ENCODE peak calls at places on chromosomes 16 and 17, in five cellular contexts. A is IMR-90, X is GM23248, W is neuronal stem cell, C is H9. L is an unnamed sample.
A peak's percentile ranks its signal among the peaks of the same experiment; 100 is the strongest.

GRCh38 chr17:79684132-79684985 is 46.4 kb upstream of the ENPP7 start:
- DNase-seq in X (no peak), W (no peak), C (no peak), A (no peak), L (no peak)

GRCh38 chr16:29014561-29015029 is 29.7 kb downstream of the LAT start:
- DNase-seq in W (no peak), X (no peak), A (no peak), C (no peak), L (no peak)

GRCh38 chr17:78322858-78323455 is 36.9 kb downstream of the SOCS3 start:
- DNase-seq in X (peak; percentile 77), W (no peak), C (no peak), A (no peak), L (no peak)

GRCh38 chr17:64313577-64313976 is 50.5 kb upstream of the TEX2 start:
- DNase-seq in A (no peak), C (no peak), X (no peak), W (no peak), L (no peak)

GRCh38 chr17:41178843-41179616 is 1.0 kb upstream of the KRTAP4-2 start:
- DNase-seq in C (no peak), A (peak; percentile 15), X (peak; percentile 89), W (no peak), L (no peak)

GRCh38 chr17:33012522-33013033 is 20.9 kb downstream of the SPACA3 start:
- DNase-seq in X (peak; percentile 97), C (no peak), A (peak; percentile 98), W (no peak), L (no peak)

GRCh38 chr16:51374346-51374745 is 223.3 kb upstream of the SALL1 start:
- DNase-seq in X (peak; percentile 88), A (peak; percentile 81), W (no peak), C (no peak), L (no peak)

GRCh38 chr17:5587431-5588032 is 3.2 kb upstream of the NLRP1 start:
- DNase-seq in C (no peak), A (peak; percentile 76), W (peak; percentile 83), X (peak; percentile 74), L (peak; percentile 83)

GRCh38 chr17:35254107-35254802 is 11.4 kb downstream of the SLFN5 start:
- DNase-seq in C (no peak), W (no peak), X (peak; percentile 98), A (peak; percentile 97), L (no peak)

GRCh38 chr17:80192268-80192667 is 22.4 kb downstream of the CARD14 start:
- DNase-seq in W (no peak), A (no peak), C (peak; percentile 34), X (no peak), L (no peak)

GRCh38 chr16:57658130-57658877 is 9.8 kb upstream of the ADGRG3 start:
- DNase-seq in W (no peak), X (no peak), C (no peak), A (no peak), L (no peak)

GRCh38 chr16:80084614-80085013 is 456.2 kb upstream of the DYNLRB2 start:
- DNase-seq in X (peak; percentile 66), W (peak; percentile 56), C (peak; percentile 76), A (no peak), L (no peak)

GRCh38 chr16:11084484-11085024 is 140.2 kb downstream of the CLEC16A start:
- DNase-seq in W (no peak), A (peak; percentile 97), C (no peak), X (peak; percentile 88), L (no peak)

GRCh38 chr16:51698647-51699046 is 547.6 kb upstream of the SALL1 start:
- DNase-seq in C (no peak), X (no peak), A (no peak), W (no peak), L (no peak)

GRCh38 chr16:8674413-8675022 is at the start of gene ABAT:
- DNase-seq in W (peak; percentile 81), C (peak; percentile 92), X (peak; percentile 93), A (peak; percentile 69), L (peak; percentile 89)

GRCh38 chr16:49649013-49649785 is 206.7 kb downstream of the ZNF423 start:
- DNase-seq in X (peak; percentile 73), W (no peak), C (no peak), A (no peak), L (no peak)

GRCh38 chr17:50055426-50056216 is at the start of gene ITGA3:
- DNase-seq in C (peak; percentile 97), X (peak; percentile 96), A (peak; percentile 85), W (peak; percentile 81), L (peak; percentile 78)

GRCh38 chr17:50057521-50057991 is 1.6 kb downstream of the ITGA3 start:
- DNase-seq in X (no peak), W (no peak), C (no peak), A (no peak), L (no peak)

GRCh38 chr17:50058296-50058945 is 2.5 kb downstream of the ITGA3 start:
- DNase-seq in A (no peak), W (no peak), X (no peak), C (no peak), L (no peak)

GRCh38 chr17:50056217-50056960 is 479 bp downstream of the ITGA3 start:
- DNase-seq in A (peak; percentile 69), C (peak; percentile 88), W (peak; percentile 76), X (peak; percentile 80), L (peak; percentile 82)

GRCh38 chr17:50056961-50057330 is 1.0 kb downstream of the ITGA3 start:
- DNase-seq in W (no peak), A (peak; percentile 64), X (peak; percentile 78), C (peak; percentile 67), L (no peak)
- H3K27ac ChIP-seq in W (no peak overlapping the region), A (peak overlapping the region; percentile 57), X (peak overlapping the region; percentile 97), C (no peak overlapping the region), L (peak overlapping the region; percentile 67)

DNA sequence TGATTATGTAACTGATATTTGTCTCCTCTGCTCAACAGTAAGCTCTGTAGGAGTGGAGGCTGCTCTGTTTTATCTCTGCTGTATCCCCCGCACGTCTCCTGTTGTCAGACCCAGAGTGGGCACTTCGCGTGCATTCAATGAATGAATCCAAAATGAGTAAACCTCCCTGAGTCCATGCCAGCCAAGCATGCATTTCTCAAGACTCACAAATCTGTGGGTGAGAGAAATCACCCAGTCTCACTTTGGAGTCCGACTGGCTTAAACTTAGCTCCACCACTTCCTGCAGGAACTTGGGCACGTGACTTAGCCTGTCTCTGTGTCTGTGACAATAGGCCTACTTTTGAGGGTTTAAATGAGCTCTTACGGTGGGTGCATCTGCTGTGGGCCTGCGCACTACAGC is 3.7 kb downstream of the PNPO start:
- DNase-seq in A (no peak), W (no peak), C (no peak), X (peak; percentile 44), L (peak; percentile 22)
- H3K4me2 ChIP-seq in A (no peak overlapping the region), W (no peak overlapping the region), C (no peak overlapping the region), X (no peak overlapping the region), L (peak overlapping the region; percentile 38)

DNA sequence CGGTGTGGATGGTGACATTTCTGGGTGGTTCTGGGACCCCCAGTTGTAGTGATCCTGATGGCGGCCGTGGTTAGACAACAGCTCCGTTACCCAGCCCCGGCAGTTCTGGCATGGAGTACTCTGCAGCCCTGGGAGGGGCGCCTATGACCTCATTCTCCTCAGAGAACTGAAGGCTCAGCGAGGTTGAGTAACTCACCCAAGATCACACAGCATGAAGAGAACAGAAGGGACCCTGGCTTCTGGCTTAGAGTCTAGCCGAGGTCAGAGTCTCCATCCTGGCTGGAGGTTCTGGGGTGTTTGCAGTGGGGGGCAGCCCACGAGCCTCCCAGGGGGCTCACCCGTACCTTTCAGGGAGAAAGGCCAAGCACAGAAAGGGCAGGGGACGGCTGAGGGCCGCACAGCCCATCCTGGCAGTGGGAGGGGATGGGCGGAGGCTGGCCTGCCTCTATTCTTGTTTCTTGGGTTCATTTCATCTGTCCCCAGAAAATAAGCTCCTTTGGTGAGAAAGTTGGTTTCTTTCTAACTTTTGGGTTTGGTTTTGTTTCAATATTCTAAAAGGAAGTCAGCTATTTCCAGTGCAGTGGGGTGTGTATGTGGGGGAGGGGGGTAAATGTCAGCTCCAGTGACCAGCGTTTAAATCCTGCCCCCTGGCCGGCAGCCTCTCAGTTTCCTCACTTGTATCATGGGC is 13.2 kb downstream of the ZFPM1 start:
- DNase-seq in C (no peak), X (no peak), A (no peak), W (no peak), L (no peak)
- H3K27ac ChIP-seq in C (no peak overlapping the region), X (no peak overlapping the region), A (no peak overlapping the region), W (no peak overlapping the region), L (no peak overlapping the region)

DNA sequence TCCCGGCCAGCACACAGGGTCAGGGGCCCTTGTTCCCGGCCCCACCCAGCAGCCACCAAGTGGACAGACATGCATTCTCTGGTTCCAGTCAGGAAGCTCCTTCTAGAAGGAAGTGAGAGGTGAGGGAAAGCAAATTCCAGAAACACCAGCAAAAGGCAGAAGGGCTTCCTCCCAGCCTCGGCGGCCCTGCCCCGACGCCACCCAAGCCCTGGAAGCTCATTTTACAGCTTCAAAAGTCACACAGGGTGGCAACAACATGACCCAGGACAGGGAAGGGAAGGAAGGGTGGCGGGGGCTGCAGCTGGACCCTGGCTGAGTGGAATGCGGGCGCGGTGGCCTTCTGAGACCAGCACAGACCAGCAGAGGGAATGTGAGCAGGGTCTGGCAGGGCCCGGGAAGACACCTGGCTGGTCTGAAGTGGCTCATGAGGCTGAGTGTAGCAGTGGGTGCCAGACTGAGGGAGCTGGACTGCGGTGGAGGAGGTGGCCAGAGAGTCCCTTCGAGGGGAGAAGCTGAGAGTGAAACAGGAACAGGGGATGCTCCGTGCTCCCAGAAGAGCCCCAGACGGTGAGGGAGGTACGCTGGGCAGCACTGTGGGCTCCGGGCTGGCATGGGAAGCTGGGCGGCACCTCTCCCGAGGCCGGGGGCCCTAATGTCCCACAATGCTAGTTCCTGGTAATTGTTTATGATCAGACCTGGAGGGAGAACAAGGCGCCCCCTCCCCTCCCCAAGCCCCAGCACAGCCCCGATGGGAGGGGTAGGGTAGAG is 1.9 kb upstream of the UNC13D start:
- DNase-seq in C (peak; percentile 53), X (no peak), A (no peak), W (no peak), L (no peak)
- H3K4me2 ChIP-seq in C (no peak overlapping the region), X (no peak overlapping the region), A (no peak overlapping the region), W (no peak overlapping the region), L (no peak overlapping the region)

DNA sequence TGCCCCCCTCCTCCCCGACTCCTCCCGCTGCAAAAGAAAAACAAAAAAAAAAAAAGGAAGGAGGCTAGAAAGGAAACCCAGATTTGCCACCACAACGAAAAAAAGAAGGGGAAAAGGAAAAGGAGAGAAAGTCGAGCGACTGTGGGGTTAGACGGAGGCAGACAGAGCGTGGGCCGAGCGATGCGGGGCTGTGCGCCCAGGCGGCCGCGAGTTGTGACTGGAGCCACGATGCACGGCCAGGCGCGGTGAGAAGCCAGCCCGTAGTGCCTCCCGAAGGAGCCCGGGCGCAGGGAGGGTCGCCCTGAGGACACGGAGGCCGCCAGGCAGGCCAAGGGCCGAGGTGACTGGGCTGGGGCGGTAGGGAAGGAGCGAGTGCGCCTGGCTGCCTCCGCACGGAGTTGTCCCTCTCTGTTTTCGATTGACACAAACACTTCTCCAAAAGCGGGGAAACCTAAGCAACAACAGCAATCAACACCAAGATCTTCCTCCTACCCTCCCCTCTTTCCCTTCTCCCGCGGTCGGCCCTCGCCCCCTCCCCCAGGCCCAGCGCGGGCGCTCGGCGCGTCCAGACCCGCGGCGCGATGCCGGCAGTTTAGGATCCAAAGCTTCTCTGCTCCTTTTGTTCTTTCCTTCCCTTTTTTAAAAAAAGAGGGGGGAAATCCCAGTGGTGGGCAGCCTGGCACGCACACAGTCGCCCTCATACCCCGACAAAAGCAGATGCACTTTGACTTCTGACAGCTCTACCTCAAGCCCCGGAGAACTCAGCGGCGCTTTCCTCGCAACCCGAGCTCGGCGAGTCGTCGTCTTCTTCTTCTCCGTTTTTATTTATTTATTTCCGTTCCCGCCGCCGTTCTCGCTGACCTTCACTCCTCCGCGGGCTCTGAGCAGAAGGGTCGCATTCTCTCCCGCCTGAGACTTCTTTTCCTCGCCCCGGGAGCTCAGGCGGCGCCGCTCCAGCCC is at the start of gene LHX1:
- DNase-seq in W (no peak), X (no peak), A (no peak), C (peak; percentile 70), L (no peak)
- H3K27ac ChIP-seq in W (no peak within 1 kb of the TSS), X (no peak within 1 kb of the TSS), A (no peak within 1 kb of the TSS), C (no peak within 1 kb of the TSS), L (no peak within 1 kb of the TSS)

GRCh38 chr16:87602005-87602790 is at the start of gene JPH3:
- DNase-seq in W (peak; percentile 54), A (no peak), X (no peak), C (peak; percentile 83), L (no peak)
- H3K4me2 ChIP-seq in W (peak within 1 kb of the TSS; percentile 98), A (peak within 1 kb of the TSS; percentile 52), X (no peak within 1 kb of the TSS), C (peak within 1 kb of the TSS; percentile 82), L (no peak within 1 kb of the TSS)

L was measured in OCI-LY7.